ENCODE peak calls at places on chromosomes 1 and 21, in seven cellular contexts. D is activated CD4-positive, alpha-beta T cell treated with anti-CD3 and anti-CD28 coated beads for 1 hour; N is iPS DF 19.7; Y is thoracic aorta; S is KBM-7; G is H7; K is Right ventricle myocardium inferior. Q is an unnamed sample.

GRCh38 chr1:232372431-232373225 is 257.3 kb downstream of the SIPA1L2 start:
- DNase-seq in N (no peak), K (no peak), S (no peak), G (no peak), D (no peak), Y (no peak), Q (no peak)

GRCh38 chr1:11925938-11926292 is 312 bp downstream of the KIAA2013 start:
- DNase-seq in Y (no peak), S (no peak), G (peak; percentile 63), N (no peak), K (peak; percentile 78), D (no peak), Q (no peak)

GRCh38 chr1:107196973-107197562 is 56.2 kb downstream of the NTNG1 start:
- DNase-seq in D (no peak), N (peak; percentile 83), S (peak; percentile 30), K (no peak), Y (no peak), G (peak; percentile 10), Q (peak; percentile 84)

GRCh38 chr1:173205146-173206051 is 1.7 kb downstream of the TNFSF4 start:
- DNase-seq in G (no peak), Y (no peak), D (no peak), N (no peak), S (peak; percentile 92), K (no peak), Q (no peak)

GRCh38 chr1:203871114-203871875 is 9.9 kb downstream of the SNRPE start:
- DNase-seq in K (no peak), Y (no peak), G (peak; percentile 79), N (peak; percentile 35), S (peak; percentile 55), D (no peak), Q (peak; percentile 72)

GRCh38 chr1:221449801-221450470 is 292.0 kb downstream of the DUSP10 start:
- DNase-seq in Y (no peak), D (no peak), N (no peak), K (no peak), S (no peak), G (no peak), Q (no peak)

GRCh38 chr1:238916828-238917227 is 469.5 kb upstream of the CHRM3 start:
- DNase-seq in G (no peak), N (no peak), S (no peak), D (no peak), K (no peak), Y (no peak), Q (no peak)

GRCh38 chr1:43803646-43804045 is 96.3 kb downstream of the ST3GAL3 start:
- DNase-seq in S (no peak), N (no peak), D (no peak), G (no peak), Y (no peak), K (no peak), Q (no peak)

GRCh38 chr21:34962586-34963222 is 86.4 kb downstream of the RUNX1 start:
- DNase-seq in K (no peak), N (no peak), S (no peak), G (no peak), D (no peak), Y (no peak), Q (no peak)

GRCh38 chr1:204493882-204494280 is 724 bp downstream of the PIK3C2B start:
- DNase-seq in G (peak; percentile 73), N (no peak), D (peak; percentile 16), K (peak; percentile 75), S (peak; percentile 78), Y (no peak), Q (peak; percentile 69)

GRCh38 chr1:43067233-43067745 is 104.8 kb downstream of the EBNA1BP2 start:
- DNase-seq in D (no peak), N (no peak), G (no peak), K (no peak), Y (no peak), S (no peak), Q (no peak)

GRCh38 chr1:179046808-179047636 is 21.3 kb downstream of the FAM20B start:
- DNase-seq in K (no peak), G (no peak), N (no peak), Y (no peak), D (no peak), S (peak; percentile 76), Q (no peak)

GRCh38 chr1:44485229-44485932 is 80.3 kb downstream of the RNF220 start:
- DNase-seq in D (no peak), S (peak; percentile 93), Y (no peak), G (peak; percentile 25), N (no peak), K (no peak), Q (no peak)

GRCh38 chr1:186715887-186716809 is 35.9 kb upstream of the PTGS2 start:
- DNase-seq in G (no peak), Y (no peak), K (no peak), D (no peak), S (no peak), N (no peak), Q (no peak)